ENCODE peak calls at places on chromosomes 6 and 20, in nine cellular contexts. H is renal cortical epithelial cell; X is brain pericyte; A is RCC 7860; O is Kasumi-1; E is activated naive CD4-positive, alpha-beta T cell treated with anti-CD3 and anti-CD28 coated beads, Interleukin-2, amount 50 U/mL, for 16 hours; W is dorsolateral prefrontal cortex; N is psoas muscle; T is islet precursor cell. S is an unnamed sample.

GRCh38 chr6:143223895-143224294 is 163.2 kb downstream of the AIG1 start:
- DNase-seq in H (peak), X (no peak), A (peak), O (no peak), E (no peak), W (no peak), N (peak), T (peak), S (no peak)

GRCh38 chr6:124979294-124979678 is 17.0 kb downstream of the RNF217 start:
- DNase-seq in H (no peak), X (no peak), A (no peak), O (no peak), E (no peak), W (no peak), N (no peak), T (no peak), S (no peak)

GRCh38 chr20:36591854-36592641 is 13.5 kb upstream of the RAB5IF start:
- DNase-seq in H (peak), X (no peak), A (no peak), O (no peak), E (peak), W (no peak), N (no peak), T (no peak), S (no peak)

GRCh38 chr6:106609699-106610098 is 19.6 kb downstream of the RTN4IP1 start:
- DNase-seq in H (peak), X (no peak), A (peak), O (peak), E (no peak), W (no peak), N (no peak), T (peak), S (no peak)

GRCh38 chr20:3778976-3779375 is 2.3 kb downstream of the SPEF1 start:
- DNase-seq in H (no peak), X (no peak), A (no peak), O (no peak), E (no peak), W (peak), N (no peak), T (no peak), S (no peak)

GRCh38 chr20:50958733-50959542 is at the start of gene MOCS3:
- DNase-seq in H (peak), X (peak), A (peak), O (peak), E (peak), W (peak), N (peak), T (peak), S (peak)

GRCh38 chr20:25285091-25285647 is 37.3 kb downstream of the PYGB start:
- DNase-seq in H (no peak), X (no peak), A (no peak), O (no peak), E (peak), W (peak), N (no peak), T (peak), S (no peak)

GRCh38 chr6:25485820-25486559 is 166.0 kb upstream of the SCGN start:
- DNase-seq in H (no peak), X (no peak), A (no peak), O (no peak), E (no peak), W (no peak), N (peak), T (no peak), S (no peak)

GRCh38 chr6:73123632-73124329 is 101.5 kb downstream of the KHDC1L start:
- DNase-seq in H (no peak), X (no peak), A (no peak), O (no peak), E (no peak), W (no peak), N (no peak), T (no peak), S (no peak)

GRCh38 chr20:33576432-33576883 is 85.7 kb upstream of the C20orf144 start:
- DNase-seq in H (no peak), X (no peak), A (no peak), O (no peak), E (no peak), W (peak), N (no peak), T (no peak), S (no peak)

GRCh38 chr6:42129360-42129676 is 13.1 kb downstream of the C6orf132 start:
- DNase-seq in H (no peak), X (no peak), A (no peak), O (no peak), E (no peak), W (no peak), N (no peak), T (no peak), S (no peak)

GRCh38 chr20:49446808-49447207 is 35.7 kb downstream of the KCNB1 start:
- DNase-seq in H (no peak), X (no peak), A (no peak), O (no peak), E (no peak), W (peak), N (peak), T (peak), S (peak)

GRCh38 chr20:46826343-46826984 is 68.2 kb upstream of the EYA2 start:
- DNase-seq in H (no peak), X (no peak), A (no peak), O (no peak), E (no peak), W (no peak), N (no peak), T (peak), S (no peak)

GRCh38 chr20:41386502-41387427 is 20.1 kb upstream of the EMILIN3 start:
- DNase-seq in H (no peak), X (no peak), A (no peak), O (no peak), E (no peak), W (no peak), N (no peak), T (no peak), S (no peak)

GRCh38 chr6:138503881-138504680 is 4.8 kb upstream of the NHSL1 start:
- DNase-seq in H (peak), X (no peak), A (peak), O (peak), E (no peak), W (no peak), N (no peak), T (no peak), S (no peak)

GRCh38 chr6:55299285-55299684 is 28.0 kb upstream of the GFRAL start:
- DNase-seq in H (no peak), X (no peak), A (no peak), O (no peak), E (no peak), W (no peak), N (no peak), T (no peak), S (no peak)

GRCh38 chr20:5198651-5198924 is 71.8 kb downstream of the CDS2 start:
- DNase-seq in H (no peak), X (no peak), A (no peak), O (no peak), E (no peak), W (no peak), N (no peak), T (no peak), S (no peak)

GRCh38 chr20:63309261-63310071 is 16.5 kb downstream of the COL20A1 start:
- DNase-seq in H (peak), X (no peak), A (peak), O (peak), E (no peak), W (no peak), N (peak), T (no peak), S (no peak)

GRCh38 chr6:136669299-136669699 is 119.1 kb upstream of the MAP7 start:
- DNase-seq in H (peak), X (peak), A (peak), O (no peak), E (no peak), W (no peak), N (no peak), T (no peak), S (no peak)

GRCh38 chr20:41329435-41330342 is 10.9 kb upstream of the LPIN3 start:
- DNase-seq in H (peak), X (peak), A (peak), O (peak), E (peak), W (peak), N (peak), T (peak), S (peak)

GRCh38 chr20:8331740-8332412 is 199.8 kb downstream of the PLCB1 start:
- DNase-seq in H (peak), X (no peak), A (no peak), O (no peak), E (no peak), W (no peak), N (peak), T (no peak), S (no peak)

GRCh38 chr20:5973172-5973571 is 22.7 kb downstream of the MCM8 start:
- DNase-seq in H (peak), X (peak), A (peak), O (no peak), E (no peak), W (no peak), N (no peak), T (no peak), S (no peak)

GRCh38 chr20:38982291-38982690 is 20.1 kb downstream of the DHX35 start:
- DNase-seq in H (no peak), X (no peak), A (no peak), O (no peak), E (no peak), W (no peak), N (no peak), T (no peak), S (no peak)

GRCh38 chr20:11261533-11262000 is 587.8 kb upstream of the JAG1 start:
- DNase-seq in H (peak), X (peak), A (peak), O (no peak), E (no peak), W (no peak), N (no peak), T (peak), S (no peak)

GRCh38 chr6:31531162-31531561 is 2.4 kb downstream of the MCCD1 start:
- DNase-seq in H (no peak), X (no peak), A (no peak), O (no peak), E (no peak), W (no peak), N (no peak), T (no peak), S (no peak)

GRCh38 chr6:79824231-79824630 is 123.1 kb downstream of the ELOVL4 start:
- DNase-seq in H (no peak), X (no peak), A (no peak), O (no peak), E (no peak), W (no peak), N (no peak), T (no peak), S (no peak)

GRCh38 chr6:44497807-44498206 is 110.3 kb downstream of the CDC5L start:
- DNase-seq in H (no peak), X (no peak), A (no peak), O (no peak), E (no peak), W (no peak), N (no peak), T (no peak), S (peak)

GRCh38 chr20:23445596-23446217 is 6.2 kb downstream of the CSTL1 start:
- DNase-seq in H (peak), X (no peak), A (peak), O (no peak), E (no peak), W (no peak), N (no peak), T (peak), S (no peak)

GRCh38 chr6:38131527-38131965 is 312.0 kb downstream of the ZFAND3 start:
- DNase-seq in H (peak), X (peak), A (peak), O (no peak), E (no peak), W (no peak), N (no peak), T (peak), S (no peak)

GRCh38 chr6:31737315-31738047 is 1.2 kb upstream of the CLIC1 start:
- DNase-seq in H (peak), X (no peak), A (no peak), O (peak), E (no peak), W (no peak), N (no peak), T (no peak), S (no peak)